ENCODE peak calls at places on chromosomes 16 and 17, in eight cellular contexts. J, F, I, P, W, D, Y and O are unnamed samples.

GRCh38 chr17:561118-561517 is 153.5 kb downstream of the VPS53 start:
- DNase-seq in J (peak), F (peak), I (peak), P (no peak), W (no peak), D (no peak), Y (no peak), O (no peak)

GRCh38 chr16:11296351-11296705 is 15.2 kb upstream of the PRM1 start:
- DNase-seq in J (no peak), F (no peak), I (no peak), P (no peak), W (no peak), D (no peak), Y (no peak), O (no peak)

GRCh38 chr16:10749680-10750035 is 6.0 kb downstream of the NUBP1 start:
- DNase-seq in J (peak), F (no peak), I (peak), P (no peak), W (no peak), D (no peak), Y (no peak), O (no peak)

GRCh38 chr16:67158637-67159600 is 790 bp downstream of the TRADD start:
- DNase-seq in J (peak), F (no peak), I (no peak), P (no peak), W (peak), D (peak), Y (no peak), O (no peak)

GRCh38 chr17:20026960-20027359 is 17.8 kb downstream of the SPECC1 start:
- DNase-seq in J (no peak), F (no peak), I (no peak), P (no peak), W (no peak), D (no peak), Y (no peak), O (no peak)

GRCh38 chr16:10265770-10266615 is 83.8 kb upstream of the GRIN2A start:
- DNase-seq in J (no peak), F (no peak), I (no peak), P (no peak), W (no peak), D (no peak), Y (no peak), O (no peak)

GRCh38 chr17:76687278-76688164 is 23.2 kb downstream of the MXRA7 start:
- DNase-seq in J (no peak), F (no peak), I (peak), P (no peak), W (no peak), D (no peak), Y (no peak), O (no peak)

GRCh38 chr17:82215095-82215971 is 2.7 kb upstream of the CCDC57 start:
- DNase-seq in J (no peak), F (peak), I (no peak), P (no peak), W (no peak), D (no peak), Y (no peak), O (no peak)

GRCh38 chr17:79818026-79818758 is 21.0 kb downstream of the CBX4 start:
- DNase-seq in J (no peak), F (no peak), I (no peak), P (no peak), W (no peak), D (no peak), Y (no peak), O (no peak)

GRCh38 chr17:16377804-16378400 is 3.0 kb upstream of the UBB start:
- DNase-seq in J (no peak), F (no peak), I (peak), P (no peak), W (no peak), D (no peak), Y (no peak), O (peak)

GRCh38 chr17:76005263-76006149 is 4.9 kb downstream of the CDK3 start:
- DNase-seq in J (peak), F (peak), I (peak), P (peak), W (peak), D (peak), Y (peak), O (peak)

GRCh38 chr16:87174061-87174460 is 143.1 kb downstream of the C16orf95 start:
- DNase-seq in J (no peak), F (no peak), I (no peak), P (no peak), W (no peak), D (no peak), Y (no peak), O (no peak)

GRCh38 chr17:57211543-57211942 is 44.8 kb upstream of the MSI2 start:
- DNase-seq in J (no peak), F (no peak), I (peak), P (no peak), W (no peak), D (no peak), Y (no peak), O (no peak)

GRCh38 chr17:60442271-60443201 is 20.2 kb downstream of the CHCT1 start:
- DNase-seq in J (peak), F (no peak), I (peak), P (no peak), W (no peak), D (no peak), Y (no peak), O (no peak)

GRCh38 chr16:53504161-53504663 is 1.2 kb upstream of the AKTIP start:
- DNase-seq in J (peak), F (peak), I (peak), P (peak), W (peak), D (peak), Y (no peak), O (no peak)

GRCh38 chr17:59093702-59094231 is 12.9 kb downstream of the TRIM37 start:
- DNase-seq in J (peak), F (peak), I (peak), P (no peak), W (no peak), D (no peak), Y (no peak), O (no peak)

GRCh38 chr17:238071-238963 is 56.9 kb upstream of the DOC2B start:
- DNase-seq in J (no peak), F (no peak), I (no peak), P (no peak), W (no peak), D (no peak), Y (no peak), O (no peak)